ENCODE peak calls at places on chromosomes 6 and 20, in seven cellular contexts. I is OCI-LY7, A is left ventricle myocardium inferior, G is Peyer's patch, W is left lung, F is ascending aorta, J is GM12878. Z is an unnamed sample.

GRCh38 chr6:4130357-4130987 is 4.9 kb downstream of the ECI2 start:
- DNase-seq in I (no peak), A (no peak), G (no peak), W (peak; percentile 40), F (no peak), J (no peak), Z (no peak)

GRCh38 chr20:20568604-20569205 is 143.7 kb downstream of the RALGAPA2 start:
- DNase-seq in I (peak; percentile 58), A (no peak), G (no peak), W (no peak), F (no peak), J (no peak), Z (peak; percentile 46)

GRCh38 chr6:17086469-17086868 is 15.4 kb upstream of the STMND1 start:
- DNase-seq in I (peak; percentile 2), A (no peak), G (no peak), W (peak; percentile 34), F (no peak), J (no peak), Z (no peak)

GRCh38 chr20:50303573-50304500 is 113.2 kb downstream of the CEBPB start:
- DNase-seq in I (no peak), A (peak; percentile 85), G (peak; percentile 46), W (no peak), F (no peak), J (no peak), Z (peak; percentile 92)

GRCh38 chr6:148340586-148341297 is 1.9 kb upstream of the SASH1 start:
- DNase-seq in I (no peak), A (no peak), G (no peak), W (no peak), F (no peak), J (no peak), Z (no peak)

GRCh38 chr20:18056174-18057105 is 1.3 kb downstream of the OVOL2 start:
- DNase-seq in I (no peak), A (no peak), G (no peak), W (no peak), F (no peak), J (no peak), Z (peak; percentile 81)

GRCh38 chr20:53547664-53548239 is 45.9 kb downstream of the ZNF217 start:
- DNase-seq in I (peak; percentile 63), A (no peak), G (no peak), W (no peak), F (no peak), J (peak; percentile 21), Z (peak; percentile 60)

GRCh38 chr20:21179796-21180195 is 53.9 kb downstream of the KIZ start:
- DNase-seq in I (no peak), A (no peak), G (no peak), W (no peak), F (no peak), J (no peak), Z (no peak)

GRCh38 chr6:98769546-98769945 is 64.8 kb upstream of the POU3F2 start:
- DNase-seq in I (peak; percentile 27), A (no peak), G (no peak), W (no peak), F (no peak), J (no peak), Z (no peak)

GRCh38 chr6:26595669-26596269 is 984 bp upstream of the ABT1 start:
- DNase-seq in I (peak; percentile 92), A (peak; percentile 93), G (peak; percentile 92), W (peak; percentile 92), F (peak; percentile 51), J (no peak), Z (peak; percentile 93)

GRCh38 chr6:153564803-153565202 is 433.7 kb upstream of the RGS17 start:
- DNase-seq in I (no peak), A (no peak), G (no peak), W (no peak), F (no peak), J (no peak), Z (no peak)

GRCh38 chr6:153568601-153569000 is 437.5 kb upstream of the RGS17 start:
- DNase-seq in I (no peak), A (no peak), G (no peak), W (no peak), F (no peak), J (no peak), Z (no peak)

DNA sequence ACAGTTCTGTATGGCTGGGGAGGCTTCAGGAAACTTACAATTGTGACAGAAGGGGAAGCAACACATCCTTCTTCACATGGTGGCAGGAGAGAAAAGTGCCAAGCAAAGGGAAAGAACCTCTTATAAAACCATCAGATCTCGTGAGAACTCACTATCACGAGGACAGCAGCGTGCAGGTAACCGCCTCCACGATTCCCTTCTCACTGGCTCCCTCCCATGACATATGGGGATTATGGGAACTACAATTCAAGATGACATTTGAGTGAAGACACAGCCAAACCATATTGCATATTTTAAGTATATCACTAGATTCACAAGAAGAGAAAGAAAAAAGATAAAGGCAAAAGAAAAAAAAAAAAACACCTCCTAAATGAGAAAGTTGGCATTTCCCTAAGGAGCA is 431.9 kb upstream of the RGS17 start:
- DNase-seq in I (no peak), A (no peak), G (no peak), W (no peak), F (no peak), J (no peak), Z (no peak)
- TF ChIP-seq CTCF in I (no peak), A (no peak), G (no peak), W (no peak), F (no peak), J (no peak), Z (no peak)

GRCh38 chr6:119126826-119127225 is 48.4 kb upstream of the FAM184A start:
- DNase-seq in I (no peak), A (no peak), G (no peak), W (no peak), F (no peak), J (no peak), Z (no peak)
- H3K4me1 ChIP-seq in I (no peaks in the 10 kb centered on the region), A (peaks cover 8% of the 10 kb centered on the region), G (no peaks in the 10 kb centered on the region), W (peaks cover 18% of the 10 kb centered on the region), F (peaks cover 4% of the 10 kb centered on the region), J (no peaks in the 10 kb centered on the region), Z (no peaks in the 10 kb centered on the region)

GRCh38 chr6:34891296-34891695 is 2.2 kb downstream of the ANKS1A start:
- DNase-seq in I (no peak), A (no peak), G (no peak), W (no peak), F (no peak), J (no peak), Z (no peak)
- H3K4me3 ChIP-seq in I (no peak overlapping the region), A (peak overlapping the region; percentile 85), G (no peak overlapping the region), W (no peak overlapping the region), F (no peak overlapping the region), J (no peak overlapping the region), Z (no peak overlapping the region)

GRCh38 chr6:164035912-164036485 is 621.5 kb downstream of the QKI start:
- DNase-seq in I (no peak), A (no peak), G (no peak), W (no peak), F (no peak), J (no peak), Z (no peak)

GRCh38 chr6:164037165-164037564 is 622.6 kb downstream of the QKI start:
- DNase-seq in I (no peak), A (no peak), G (no peak), W (no peak), F (no peak), J (no peak), Z (no peak)

GRCh38 chr6:164040994-164041393 is 626.5 kb downstream of the QKI start:
- DNase-seq in I (no peak), A (no peak), G (no peak), W (no peak), F (no peak), J (no peak), Z (no peak)

GRCh38 chr6:164042212-164042611 is 627.7 kb downstream of the QKI start:
- DNase-seq in I (no peak), A (no peak), G (no peak), W (no peak), F (no peak), J (no peak), Z (no peak)

DNA sequence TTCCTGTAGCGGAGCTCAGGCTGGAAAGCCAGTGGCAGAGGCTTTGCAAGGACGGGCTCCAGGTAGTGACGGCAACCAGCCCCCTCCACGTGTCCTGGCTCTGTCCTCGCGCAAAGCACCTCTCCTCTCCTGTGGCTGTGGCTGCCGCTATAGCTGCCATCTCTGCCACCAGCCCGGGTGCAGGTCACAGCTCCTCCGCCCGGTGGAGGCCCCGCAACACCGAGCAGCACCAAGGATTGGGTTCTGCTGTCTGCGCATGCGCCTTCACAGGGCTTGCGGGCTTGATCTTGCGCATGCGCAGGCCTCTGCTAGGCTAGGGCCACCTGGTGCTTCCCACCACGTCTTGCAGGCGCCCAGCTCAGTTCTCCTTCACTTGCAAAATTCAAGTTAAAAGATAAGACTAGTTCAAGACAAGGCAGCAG is 625.4 kb downstream of the QKI start:
- DNase-seq in I (no peak), A (peak; percentile 36), G (peak; percentile 18), W (peak; percentile 47), F (no peak), J (no peak), Z (peak; percentile 63)
- TF ChIP-seq CTCF in I (no peak), A (peak; percentile 39), G (no peak), W (no peak), F (no peak), J (no peak), Z (no peak)

DNA sequence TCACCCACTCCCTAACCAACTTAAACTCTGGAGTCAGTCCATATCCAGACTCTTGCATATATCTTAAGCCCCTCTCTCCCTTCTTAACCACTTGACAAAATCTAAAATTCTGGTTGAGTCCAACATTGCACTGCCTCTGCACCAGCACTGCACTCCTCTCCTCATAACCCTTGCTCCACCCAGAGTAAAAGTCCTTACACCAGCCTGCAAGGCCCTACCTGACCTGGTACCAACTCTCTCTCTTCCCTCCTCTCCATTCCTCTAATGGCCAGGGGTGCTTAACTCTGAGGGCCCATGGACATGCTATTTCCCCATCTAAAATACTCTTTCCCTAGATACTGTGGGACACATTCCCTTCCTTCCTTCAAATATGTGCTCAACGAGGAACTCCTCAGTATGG is 21.0 kb downstream of the STX7 start:
- DNase-seq in I (no peak), A (no peak), G (no peak), W (no peak), F (no peak), J (no peak), Z (no peak)
- H3K4me1 ChIP-seq in I (peaks cover 82% of the 10 kb centered on the region), A (peaks cover 60% of the 10 kb centered on the region), G (peaks cover 7% of the 10 kb centered on the region), W (peaks cover 53% of the 10 kb centered on the region), F (peaks cover 8% of the 10 kb centered on the region), J (peaks cover 45% of the 10 kb centered on the region), Z (no peaks in the 10 kb centered on the region)

GRCh38 chr6:69958978-69959377 is 92.6 kb downstream of the COL19A1 start:
- DNase-seq in I (no peak), A (no peak), G (no peak), W (no peak), F (no peak), J (no peak), Z (no peak)

GRCh38 chr6:69957990-69958559 is 91.7 kb downstream of the COL19A1 start:
- DNase-seq in I (no peak), A (no peak), G (no peak), W (no peak), F (no peak), J (no peak), Z (no peak)

GRCh38 chr6:69961251-69961650 is 94.9 kb downstream of the COL19A1 start:
- DNase-seq in I (no peak), A (no peak), G (no peak), W (no peak), F (no peak), J (no peak), Z (no peak)
- H3K4me3 ChIP-seq in I (no peak overlapping the region), A (no peak overlapping the region), G (no peak overlapping the region), W (no peak overlapping the region), F (no peak overlapping the region), J (no peak overlapping the region), Z (no peak overlapping the region)

Z was measured in mucosa of descending colon.